ENCODE peak calls at places on chromosomes 3 and 15, in nine cellular contexts. U is HFF-Myc; C is caudate nucleus; X is brain pericyte; F is NB4; N is NCI-H2171 treated with DMSO at 0.1 percent for 48 hours; B is stimulated activated naive CD8-positive, alpha-beta T cell treated with anti-CD3 and anti-CD28 coated beads, Interleukin-15, amount 100 ng/mL, for 72 hours; V is Right ventricle myocardium superior; D is CD8-positive, alpha-beta memory T cell. H is an unnamed sample.
A peak's percentile ranks its signal among the peaks of the same experiment; 100 is the strongest.

GRCh38 chr3:196120291-196120951 is 38.5 kb upstream of the TFRC start:
- DNase-seq in B (peak; percentile 37), D (no peak), X (no peak), F (peak; percentile 94), V (peak; percentile 53), C (no peak), U (no peak), N (no peak), H (no peak)

GRCh38 chr3:183018416-183019192 is 38.3 kb upstream of the DCUN1D1 start:
- DNase-seq in B (no peak), N (no peak), X (no peak), U (no peak), F (peak; percentile 4), V (no peak), D (no peak), C (no peak), H (no peak)

GRCh38 chr3:134624537-134625287 is 26.1 kb downstream of the KY start:
- DNase-seq in U (no peak), C (no peak), D (no peak), F (no peak), V (no peak), X (no peak), N (no peak), B (no peak), H (no peak)

GRCh38 chr3:23402728-23403505 is 199.8 kb downstream of the UBE2E2 start:
- DNase-seq in N (no peak), X (no peak), B (peak; percentile 23), F (no peak), D (no peak), U (no peak), C (no peak), V (no peak), H (no peak)

GRCh38 chr3:138849541-138849940 is 14.8 kb upstream of the PIK3CB start:
- DNase-seq in V (no peak), X (no peak), C (no peak), F (no peak), B (no peak), U (no peak), N (peak; percentile 28), D (no peak), H (no peak)

GRCh38 chr3:158642005-158642404 is 2.3 kb upstream of the GFM1 start:
- DNase-seq in F (no peak), D (no peak), C (no peak), V (no peak), B (no peak), X (no peak), N (no peak), U (no peak), H (no peak)

GRCh38 chr15:74136584-74137543 is 6.5 kb downstream of the ISLR2 start:
- DNase-seq in C (no peak), F (no peak), V (no peak), U (no peak), N (no peak), B (no peak), D (no peak), X (no peak), H (no peak)

GRCh38 chr3:127889976-127890650 is 24.9 kb upstream of the KBTBD12 start:
- DNase-seq in V (no peak), B (no peak), D (no peak), F (no peak), U (no peak), N (no peak), C (no peak), X (no peak), H (no peak)

GRCh38 chr3:119841808-119842471 is 60.0 kb downstream of the NR1I2 start:
- DNase-seq in C (no peak), N (no peak), X (no peak), U (no peak), V (no peak), B (no peak), F (no peak), D (no peak), H (no peak)

GRCh38 chr15:25676070-25676469 is 187.1 kb downstream of the ATP10A start:
- DNase-seq in B (no peak), U (no peak), C (no peak), D (no peak), V (no peak), N (no peak), F (no peak), X (no peak), H (no peak)

GRCh38 chr15:70762469-70763119 is 764 bp downstream of the UACA start:
- DNase-seq in X (no peak), D (no peak), N (no peak), U (no peak), V (peak; percentile 55), B (peak; percentile 9), C (no peak), F (peak; percentile 27), H (no peak)

GRCh38 chr3:37308247-37308646 is 133.9 kb upstream of the LRRFIP2 start:
- DNase-seq in U (no peak), B (no peak), C (no peak), F (peak; percentile 45), N (peak; percentile 51), V (no peak), X (no peak), D (no peak), H (no peak)

GRCh38 chr15:99485153-99485947 is 80.4 kb upstream of the MEF2A start:
- DNase-seq in X (no peak), C (no peak), N (no peak), V (no peak), D (no peak), B (no peak), F (no peak), U (no peak), H (no peak)

GRCh38 chr3:51145811-51146585 is 239.1 kb upstream of the MANF start:
- DNase-seq in X (no peak), C (no peak), B (no peak), U (no peak), N (no peak), F (no peak), V (no peak), D (no peak), H (no peak)

GRCh38 chr3:17687585-17687984 is 54.8 kb downstream of the TBC1D5 start:
- DNase-seq in D (no peak), C (no peak), F (no peak), U (no peak), V (no peak), B (no peak), N (no peak), X (no peak), H (no peak)

GRCh38 chr3:46208167-46208704 is at the start of gene CCR1:
- DNase-seq in C (no peak), N (no peak), V (peak; percentile 73), U (no peak), D (peak; percentile 32), F (peak; percentile 91), X (no peak), B (peak; percentile 81), H (no peak)

GRCh38 chr3:94210256-94210655 is 147.4 kb downstream of the NSUN3 start:
- DNase-seq in V (no peak), C (no peak), N (no peak), D (no peak), B (no peak), F (no peak), X (no peak), U (no peak), H (no peak)

GRCh38 chr15:62533687-62534086 is 368.6 kb upstream of the C2CD4B start:
- DNase-seq in V (no peak), N (peak; percentile 98), B (no peak), F (no peak), X (no peak), U (no peak), D (no peak), C (no peak), H (no peak)

GRCh38 chr15:36632196-36632595 is 52.8 kb downstream of the CDIN1 start:
- DNase-seq in N (peak; percentile 63), F (peak; percentile 16), C (peak; percentile 8), V (no peak), D (no peak), X (no peak), U (peak; percentile 20), B (no peak), H (no peak)

GRCh38 chr15:89442671-89443307 is 53.6 kb downstream of the RHCG start:
- DNase-seq in C (peak; percentile 33), V (no peak), F (peak; percentile 73), B (peak; percentile 60), X (no peak), D (no peak), U (no peak), N (peak; percentile 37), H (no peak)

GRCh38 chr3:40243056-40243455 is 66.5 kb upstream of the EIF1B start:
- DNase-seq in B (no peak), F (no peak), U (no peak), D (no peak), V (no peak), C (peak; percentile 33), X (no peak), N (no peak), H (no peak)